ENCODE peak calls at places on chromosomes 6 and 20, in nine cellular contexts. Q is GM23248, D is lower lobe of right lung, H is pancreas, K is SK-N-SH, S is Panc1, M is tibial artery, I is tibial nerve, E is neural progenitor cell. F is an unnamed sample. For H3K9me3 and H3K4me1, the result is how much of the 10 kb centered on the place peaks cover.

GRCh38 chr20:24694157-24694726 is 224.8 kb downstream of the SYNDIG1 start:
- DNase-seq in E (no peak), M (no peak), Q (no peak), S (no peak), H (no peak), K (peak), I (no peak), D (no peak), F (no peak)

GRCh38 chr20:13638162-13638495 is 603 bp downstream of the TASP1 start:
- DNase-seq in I (no peak), Q (no peak), M (no peak), E (peak), K (no peak), H (no peak), D (no peak), S (no peak), F (no peak)

GRCh38 chr6:34200340-34200971 is 36.2 kb upstream of the HMGA1 start:
- DNase-seq in S (no peak), I (no peak), D (no peak), K (no peak), E (no peak), Q (no peak), M (no peak), H (no peak), F (no peak)

GRCh38 chr6:8225113-8225512 is 122.8 kb upstream of the EEF1E1 start:
- DNase-seq in H (no peak), Q (no peak), S (no peak), M (no peak), I (no peak), D (no peak), K (no peak), E (no peak), F (no peak)

GRCh38 chr6:75896526-75896925 is 147.5 kb downstream of the MYO6 start:
- DNase-seq in Q (peak), E (no peak), I (no peak), M (no peak), K (no peak), D (no peak), H (no peak), S (no peak), F (no peak)

GRCh38 chr6:70080443-70081062 is 214.2 kb downstream of the COL19A1 start:
- DNase-seq in M (no peak), D (no peak), E (no peak), S (no peak), I (no peak), Q (no peak), H (no peak), K (no peak), F (no peak)

GRCh38 chr6:152054441-152054840 is 247.0 kb downstream of the ESR1 start:
- DNase-seq in S (no peak), I (no peak), Q (peak), E (no peak), D (no peak), H (no peak), M (no peak), K (no peak), F (no peak)

GRCh38 chr6:82178084-82178758 is 69.3 kb downstream of the IBTK start:
- DNase-seq in H (no peak), I (no peak), D (no peak), K (peak), M (no peak), E (no peak), S (no peak), Q (peak), F (no peak)

GRCh38 chr20:51326241-51326819 is 216.2 kb downstream of the NFATC2 start:
- DNase-seq in D (peak), H (no peak), K (peak), E (peak), S (no peak), Q (peak), I (no peak), M (no peak), F (no peak)

GRCh38 chr6:44048277-44048676 is 79.0 kb downstream of the MRPL14 start:
- DNase-seq in S (no peak), Q (no peak), E (no peak), I (no peak), M (no peak), H (no peak), D (peak), K (no peak), F (no peak)

GRCh38 chr20:63612276-63612931 is 14.5 kb downstream of the GMEB2 start:
- DNase-seq in I (no peak), K (no peak), E (no peak), S (no peak), D (peak), H (no peak), M (no peak), Q (no peak), F (no peak)

GRCh38 chr20:63224272-63225081 is 8.5 kb upstream of the YTHDF1 start:
- DNase-seq in M (no peak), Q (peak), H (no peak), E (peak), K (peak), I (no peak), D (peak), S (no peak), F (no peak)

GRCh38 chr6:43846556-43846955 is 76.5 kb downstream of the VEGFA start:
- DNase-seq in M (no peak), H (no peak), I (no peak), S (no peak), Q (no peak), D (no peak), K (no peak), E (no peak), F (no peak)

GRCh38 chr20:64077876-64078551 is 1.3 kb downstream of the RGS19 start:
- DNase-seq in K (no peak), Q (no peak), H (no peak), E (no peak), D (peak), I (no peak), M (no peak), S (no peak), F (no peak)

DNA sequence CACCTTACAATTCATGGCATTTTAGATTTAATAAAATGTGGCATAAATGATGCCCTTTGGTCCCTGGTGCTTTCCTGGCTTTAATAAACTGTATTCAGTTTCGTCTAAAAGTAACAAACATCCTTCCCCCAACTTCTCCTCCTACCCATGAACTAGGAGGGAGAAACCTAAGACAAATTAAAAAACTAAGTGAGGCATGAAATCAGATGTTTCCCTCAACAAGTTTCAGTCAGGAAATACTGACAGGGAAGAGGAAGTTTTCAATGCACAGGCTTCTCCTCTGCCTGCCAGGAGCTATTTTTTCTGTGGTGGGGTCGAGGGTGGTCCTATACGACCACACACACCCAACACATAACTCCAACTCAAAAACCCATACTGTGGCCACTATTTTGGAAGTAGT is 10.0 kb downstream of the HBS1L start:
- DNase-seq in H (no peak), Q (no peak), M (no peak), E (no peak), D (no peak), I (no peak), K (no peak), S (no peak), F (no peak)
- H3K4me3 ChIP-seq in H (no peak), Q (no peak), M (no peak), E (no peak), D (no peak), I (no peak), K (no peak), S (no peak), F (no peak)

DNA sequence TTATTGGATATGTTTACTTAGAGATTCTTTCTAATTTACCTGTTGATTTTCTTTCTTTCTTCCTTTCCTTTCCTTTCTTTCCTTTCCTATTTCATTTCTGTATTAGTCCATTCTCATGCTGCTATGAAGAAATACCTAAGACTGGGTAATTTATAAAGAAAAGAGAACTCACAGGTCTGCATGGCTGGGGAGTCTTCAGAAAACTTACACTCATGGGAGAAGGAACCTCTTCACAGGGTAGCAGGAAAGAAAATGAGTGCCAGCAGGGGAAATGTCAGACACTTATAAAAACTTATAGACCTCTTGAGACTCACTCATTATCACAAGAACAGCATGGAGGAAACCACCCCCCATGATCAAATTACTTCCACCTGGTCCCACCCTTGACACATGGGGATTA is 40.8 kb downstream of the HDAC2 start:
- DNase-seq in K (no peak), M (no peak), D (no peak), S (no peak), H (no peak), I (no peak), Q (no peak), E (no peak), F (no peak)
- H3K9me3 ChIP-seq in K (under half), M (under half), D (under half), S (under half), H (under half), I (under half), Q (under half), E (under half), F (under half)

GRCh38 chr6:150517175-150517574 is 82.5 kb upstream of the PLEKHG1 start:
- DNase-seq in E (no peak), Q (peak), M (no peak), I (no peak), K (no peak), D (no peak), H (no peak), S (no peak), F (no peak)
- H3K4me1 ChIP-seq in E (under half), Q (under half), M (under half), I (under half), K (under half), D (under half), H (under half), S (under half), F (under half)

GRCh38 chr20:20732641-20733040 is 20.2 kb upstream of the RALGAPA2 start:
- DNase-seq in S (no peak), D (no peak), H (no peak), K (no peak), Q (no peak), E (no peak), M (no peak), I (no peak), F (no peak)
- H3K4me3 ChIP-seq in S (no peak), D (no peak), H (no peak), K (no peak), Q (no peak), E (no peak), M (no peak), I (no peak), F (no peak)

GRCh38 chr20:30513050-30513628 is 744.3 kb upstream of the DEFB115 start:
- DNase-seq in E (no peak), H (no peak), Q (no peak), M (no peak), I (no peak), D (no peak), S (no peak), K (peak), F (no peak)
- H3K9me3 ChIP-seq in E (under half), H (under half), Q (under half), M (under half), I (under half), D (under half), S (under half), K (under half), F (under half)

GRCh38 chr20:20370087-20370575 is 2.2 kb downstream of the INSM1 start:
- DNase-seq in M (no peak), E (no peak), D (no peak), S (no peak), H (no peak), I (no peak), Q (no peak), K (no peak), F (no peak)

GRCh38 chr20:20375862-20376261 is 8.0 kb downstream of the INSM1 start:
- DNase-seq in D (no peak), Q (no peak), H (no peak), S (no peak), M (no peak), I (no peak), K (no peak), E (no peak), F (no peak)

GRCh38 chr20:20371681-20372080 is 3.8 kb downstream of the INSM1 start:
- DNase-seq in I (no peak), E (peak), M (no peak), K (no peak), H (no peak), S (no peak), D (no peak), Q (no peak), F (no peak)

GRCh38 chr20:20371133-20371532 is 3.2 kb downstream of the INSM1 start:
- DNase-seq in E (peak), I (no peak), D (no peak), M (no peak), S (no peak), K (no peak), H (no peak), Q (no peak), F (no peak)

GRCh38 chr20:20373046-20373706 is 5.3 kb downstream of the INSM1 start:
- DNase-seq in K (no peak), M (no peak), H (no peak), Q (peak), E (no peak), D (no peak), I (no peak), S (no peak), F (no peak)
- H3K4me1 ChIP-seq in K (under half), M (under half), H (under half), Q (under half), E (under half), D (under half), I (under half), S (under half), F (under half)

DNA sequence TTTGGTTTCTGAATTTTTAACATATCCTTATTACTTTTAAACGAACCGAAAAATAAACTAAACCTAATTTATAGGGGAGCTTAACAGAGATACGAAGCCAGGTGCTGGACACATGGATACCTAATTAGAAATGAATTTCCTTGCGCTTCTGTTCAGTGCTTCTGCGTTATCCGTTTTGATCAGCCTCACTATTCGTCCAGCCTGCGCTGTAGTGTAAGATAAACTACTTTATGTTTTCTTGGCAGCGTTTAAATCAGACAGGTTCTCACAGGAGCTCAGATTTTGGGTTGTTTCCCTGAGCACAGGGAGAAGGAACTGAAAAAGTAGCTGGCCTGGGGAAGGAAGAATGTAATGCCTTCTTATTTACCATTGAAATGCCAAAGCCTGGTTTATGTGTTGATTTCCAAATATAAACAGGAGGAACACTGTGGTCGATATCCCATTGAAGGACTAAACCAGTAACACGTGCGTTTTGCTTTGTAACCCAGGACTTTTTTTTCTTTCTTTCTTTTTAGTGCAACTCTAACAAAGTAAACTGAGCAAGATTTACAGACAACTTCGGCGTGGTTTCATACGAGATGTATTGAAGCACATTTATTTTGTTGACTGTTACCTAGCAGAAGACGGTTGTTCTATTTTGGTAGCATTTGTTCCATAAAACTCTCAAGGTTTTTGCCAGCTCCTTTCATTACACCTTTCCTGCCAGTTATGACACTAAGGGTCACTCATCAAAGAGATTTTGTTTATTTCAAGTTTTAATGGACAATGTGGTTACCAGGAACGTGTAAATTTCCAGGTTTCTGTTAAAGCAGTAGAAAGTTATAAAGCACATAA is 214.8 kb upstream of the HEY2 start:
- DNase-seq in S (no peak), E (no peak), D (no peak), K (no peak), H (no peak), M (no peak), I (no peak), Q (no peak), F (no peak)
- H3K4me3 ChIP-seq in S (peak), E (peak), D (peak), K (no peak), H (no peak), M (no peak), I (no peak), Q (no peak), F (no peak)

DNA sequence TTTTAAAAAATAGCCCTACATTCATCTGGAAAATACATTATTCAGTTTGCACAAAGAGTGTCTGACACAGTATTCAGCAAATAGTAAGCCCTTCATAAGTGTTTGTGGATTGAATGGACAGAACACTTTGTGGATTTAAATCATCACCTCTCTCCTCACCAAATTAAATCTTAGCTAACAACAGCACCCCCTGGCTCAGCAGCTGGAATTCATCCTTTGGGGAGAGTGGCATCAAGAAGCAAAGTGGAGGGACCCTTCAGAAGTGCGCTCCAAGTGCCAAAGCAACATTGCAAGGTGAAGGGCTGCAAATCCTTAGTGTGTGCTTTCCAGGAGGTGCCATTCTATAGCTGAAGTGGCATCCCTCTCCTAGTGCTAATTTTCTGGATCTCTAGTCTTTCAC is 891.9 kb downstream of the C6orf118 start:
- DNase-seq in D (no peak), M (no peak), S (no peak), E (peak), K (no peak), I (no peak), H (no peak), Q (no peak), F (no peak)
- H3K9me3 ChIP-seq in D (under half), M (under half), S (under half), E (under half), K (under half), I (under half), H (under half), Q (under half), F (under half)

DNA sequence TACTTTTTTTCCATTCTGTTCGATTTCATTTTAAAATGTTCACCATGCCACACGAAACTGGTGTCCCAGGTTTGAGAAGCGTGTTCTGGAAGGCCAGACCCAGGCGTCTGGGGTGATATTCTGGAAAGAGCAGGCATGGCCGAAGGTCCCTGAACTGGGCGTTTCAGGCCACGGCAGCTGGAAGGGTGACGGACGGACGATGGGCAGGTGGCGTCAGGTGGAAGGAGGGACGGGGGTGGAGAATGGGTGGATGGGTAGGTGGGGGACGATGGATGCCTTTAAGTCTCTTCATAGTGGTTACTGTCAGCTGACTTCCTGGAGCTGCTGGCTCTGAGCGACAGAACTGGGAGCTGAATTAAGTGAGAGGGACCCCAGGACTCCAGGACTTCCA is 44.6 kb downstream of the CDH4 start:
- DNase-seq in M (no peak), Q (no peak), D (no peak), K (no peak), E (no peak), S (no peak), H (no peak), I (no peak), F (no peak)
- H3K4me1 ChIP-seq in M (under half), Q (under half), D (under half), K (under half), E (under half), S (under half), H (under half), I (under half), F (under half)

F was measured in iPS DF 6.9.